ENCODE peak calls at places on chromosomes 13 and 19, in eight cellular contexts. One of them, this sample, is unnamed.

GRCh38 chr13:76879211-76879875 is 6.9 kb downstream of the KCTD12 start:
- DNase-seq in sciatic nerve: peak
- DNase-seq in NCI-H345: no peak
- DNase-seq in H54: peak
- DNase-seq in esophagus muscularis mucosa: no peak
- DNase-seq in nucleus accumbens: peak
- DNase-seq in SHP77: no peak
- DNase-seq in C1 segment of cervical spinal cord: peak
- DNase-seq in this sample: no peak

GRCh38 chr13:106318941-106319411 is 216.5 kb downstream of the EFNB2 start:
- DNase-seq in sciatic nerve: no peak
- DNase-seq in NCI-H345: no peak
- DNase-seq in H54: peak
- DNase-seq in esophagus muscularis mucosa: no peak
- DNase-seq in nucleus accumbens: no peak
- DNase-seq in SHP77: no peak
- DNase-seq in C1 segment of cervical spinal cord: no peak
- DNase-seq in this sample: no peak

GRCh38 chr13:108985166-108985565 is 355.8 kb downstream of the MYO16 start:
- DNase-seq in sciatic nerve: no peak
- DNase-seq in NCI-H345: no peak
- DNase-seq in H54: no peak
- DNase-seq in esophagus muscularis mucosa: no peak
- DNase-seq in nucleus accumbens: no peak
- DNase-seq in SHP77: no peak
- DNase-seq in C1 segment of cervical spinal cord: no peak
- DNase-seq in this sample: no peak

GRCh38 chr13:29361716-29362115 is 233.8 kb downstream of the SLC7A1 start:
- DNase-seq in sciatic nerve: no peak
- DNase-seq in NCI-H345: no peak
- DNase-seq in H54: no peak
- DNase-seq in esophagus muscularis mucosa: peak
- DNase-seq in nucleus accumbens: no peak
- DNase-seq in SHP77: no peak
- DNase-seq in C1 segment of cervical spinal cord: no peak
- DNase-seq in this sample: peak

GRCh38 chr19:1492474-1493006 is 1.6 kb downstream of the REEP6 start:
- DNase-seq in sciatic nerve: peak
- DNase-seq in NCI-H345: no peak
- DNase-seq in H54: no peak
- DNase-seq in esophagus muscularis mucosa: no peak
- DNase-seq in nucleus accumbens: no peak
- DNase-seq in SHP77: no peak
- DNase-seq in C1 segment of cervical spinal cord: no peak
- DNase-seq in this sample: no peak

GRCh38 chr13:45362939-45363338 is 22.0 kb upstream of the TPT1 start:
- DNase-seq in sciatic nerve: no peak
- DNase-seq in NCI-H345: no peak
- DNase-seq in H54: no peak
- DNase-seq in esophagus muscularis mucosa: no peak
- DNase-seq in nucleus accumbens: no peak
- DNase-seq in SHP77: no peak
- DNase-seq in C1 segment of cervical spinal cord: no peak
- DNase-seq in this sample: no peak

GRCh38 chr13:107275312-107275711 is 707.4 kb upstream of the ARGLU1 start:
- DNase-seq in sciatic nerve: no peak
- DNase-seq in NCI-H345: no peak
- DNase-seq in H54: no peak
- DNase-seq in esophagus muscularis mucosa: no peak
- DNase-seq in nucleus accumbens: no peak
- DNase-seq in SHP77: no peak
- DNase-seq in C1 segment of cervical spinal cord: no peak
- DNase-seq in this sample: no peak

GRCh38 chr13:97273341-97273831 is 51.3 kb downstream of the MBNL2 start:
- DNase-seq in sciatic nerve: no peak
- DNase-seq in NCI-H345: no peak
- DNase-seq in H54: no peak
- DNase-seq in esophagus muscularis mucosa: no peak
- DNase-seq in nucleus accumbens: no peak
- DNase-seq in SHP77: no peak
- DNase-seq in C1 segment of cervical spinal cord: no peak
- DNase-seq in this sample: no peak

GRCh38 chr19:2426661-2427322 is 594 bp downstream of the TIMM13 start:
- DNase-seq in sciatic nerve: peak
- DNase-seq in NCI-H345: peak
- DNase-seq in H54: peak
- DNase-seq in esophagus muscularis mucosa: no peak
- DNase-seq in nucleus accumbens: no peak
- DNase-seq in SHP77: peak
- DNase-seq in C1 segment of cervical spinal cord: no peak
- DNase-seq in this sample: no peak

GRCh38 chr13:74037762-74038161 is 96.4 kb downstream of the KLF12 start:
- DNase-seq in sciatic nerve: no peak
- DNase-seq in NCI-H345: no peak
- DNase-seq in H54: no peak
- DNase-seq in esophagus muscularis mucosa: no peak
- DNase-seq in nucleus accumbens: no peak
- DNase-seq in SHP77: no peak
- DNase-seq in C1 segment of cervical spinal cord: no peak
- DNase-seq in this sample: no peak

GRCh38 chr13:20128459-20128927 is 32.4 kb downstream of the GJA3 start:
- DNase-seq in sciatic nerve: no peak
- DNase-seq in NCI-H345: no peak
- DNase-seq in H54: no peak
- DNase-seq in esophagus muscularis mucosa: no peak
- DNase-seq in nucleus accumbens: no peak
- DNase-seq in SHP77: no peak
- DNase-seq in C1 segment of cervical spinal cord: no peak
- DNase-seq in this sample: no peak

GRCh38 chr13:70375718-70376117 is 267.5 kb upstream of the KLHL1 start:
- DNase-seq in sciatic nerve: no peak
- DNase-seq in NCI-H345: no peak
- DNase-seq in H54: no peak
- DNase-seq in esophagus muscularis mucosa: no peak
- DNase-seq in nucleus accumbens: no peak
- DNase-seq in SHP77: no peak
- DNase-seq in C1 segment of cervical spinal cord: no peak
- DNase-seq in this sample: no peak

GRCh38 chr13:94324409-94325147 is 154.9 kb downstream of the DCT start:
- DNase-seq in sciatic nerve: no peak
- DNase-seq in NCI-H345: no peak
- DNase-seq in H54: no peak
- DNase-seq in esophagus muscularis mucosa: peak
- DNase-seq in nucleus accumbens: no peak
- DNase-seq in SHP77: no peak
- DNase-seq in C1 segment of cervical spinal cord: no peak
- DNase-seq in this sample: no peak

GRCh38 chr19:7942981-7943443 is 454 bp downstream of the TIMM44 start:
- DNase-seq in sciatic nerve: no peak
- DNase-seq in NCI-H345: no peak
- DNase-seq in H54: no peak
- DNase-seq in esophagus muscularis mucosa: no peak
- DNase-seq in nucleus accumbens: no peak
- DNase-seq in SHP77: no peak
- DNase-seq in C1 segment of cervical spinal cord: no peak
- DNase-seq in this sample: no peak

GRCh38 chr19:10820173-10820572 is 15.8 kb downstream of the TMED1 start:
- DNase-seq in sciatic nerve: no peak
- DNase-seq in NCI-H345: no peak
- DNase-seq in H54: no peak
- DNase-seq in esophagus muscularis mucosa: no peak
- DNase-seq in nucleus accumbens: no peak
- DNase-seq in SHP77: no peak
- DNase-seq in C1 segment of cervical spinal cord: no peak
- DNase-seq in this sample: no peak

GRCh38 chr13:114109646-114110045 is 22.8 kb downstream of the RASA3 start:
- DNase-seq in sciatic nerve: peak
- DNase-seq in NCI-H345: peak
- DNase-seq in H54: no peak
- DNase-seq in esophagus muscularis mucosa: no peak
- DNase-seq in nucleus accumbens: no peak
- DNase-seq in SHP77: peak
- DNase-seq in C1 segment of cervical spinal cord: no peak
- DNase-seq in this sample: no peak

GRCh38 chr19:51470966-51471365 is 7.4 kb upstream of the CEACAM18 start:
- DNase-seq in sciatic nerve: no peak
- DNase-seq in NCI-H345: no peak
- DNase-seq in H54: no peak
- DNase-seq in esophagus muscularis mucosa: no peak
- DNase-seq in nucleus accumbens: no peak
- DNase-seq in SHP77: no peak
- DNase-seq in C1 segment of cervical spinal cord: no peak
- DNase-seq in this sample: no peak

GRCh38 chr13:40777166-40777956 is 6.4 kb upstream of the MRPS31 start:
- DNase-seq in sciatic nerve: no peak
- DNase-seq in NCI-H345: peak
- DNase-seq in H54: no peak
- DNase-seq in esophagus muscularis mucosa: no peak
- DNase-seq in nucleus accumbens: no peak
- DNase-seq in SHP77: peak
- DNase-seq in C1 segment of cervical spinal cord: no peak
- DNase-seq in this sample: no peak

GRCh38 chr19:40691421-40692211 is 1.2 kb upstream of the NUMBL start:
- DNase-seq in sciatic nerve: peak
- DNase-seq in NCI-H345: no peak
- DNase-seq in H54: no peak
- DNase-seq in esophagus muscularis mucosa: no peak
- DNase-seq in nucleus accumbens: no peak
- DNase-seq in SHP77: no peak
- DNase-seq in C1 segment of cervical spinal cord: no peak
- DNase-seq in this sample: no peak

GRCh38 chr19:38678217-38678890 is 30.9 kb downstream of the ACTN4 start:
- DNase-seq in sciatic nerve: no peak
- DNase-seq in NCI-H345: no peak
- DNase-seq in H54: no peak
- DNase-seq in esophagus muscularis mucosa: no peak
- DNase-seq in nucleus accumbens: no peak
- DNase-seq in SHP77: no peak
- DNase-seq in C1 segment of cervical spinal cord: no peak
- DNase-seq in this sample: no peak

GRCh38 chr19:49492573-49493411 is 3.4 kb upstream of the RPS11 start:
- DNase-seq in sciatic nerve: no peak
- DNase-seq in NCI-H345: no peak
- DNase-seq in H54: no peak
- DNase-seq in esophagus muscularis mucosa: no peak
- DNase-seq in nucleus accumbens: no peak
- DNase-seq in SHP77: no peak
- DNase-seq in C1 segment of cervical spinal cord: no peak
- DNase-seq in this sample: no peak

GRCh38 chr19:48539503-48540096 is 12.4 kb upstream of the SULT2B1 start:
- DNase-seq in sciatic nerve: no peak
- DNase-seq in NCI-H345: peak
- DNase-seq in H54: no peak
- DNase-seq in esophagus muscularis mucosa: no peak
- DNase-seq in nucleus accumbens: no peak
- DNase-seq in SHP77: peak
- DNase-seq in C1 segment of cervical spinal cord: no peak
- DNase-seq in this sample: no peak

GRCh38 chr13:25928941-25929505 is 122.8 kb downstream of the SHISA2 start:
- DNase-seq in sciatic nerve: no peak
- DNase-seq in NCI-H345: no peak
- DNase-seq in H54: no peak
- DNase-seq in esophagus muscularis mucosa: no peak
- DNase-seq in nucleus accumbens: no peak
- DNase-seq in SHP77: no peak
- DNase-seq in C1 segment of cervical spinal cord: no peak
- DNase-seq in this sample: no peak

GRCh38 chr19:15526408-15526807 is 18.1 kb downstream of the CYP4F22 start:
- DNase-seq in sciatic nerve: no peak
- DNase-seq in NCI-H345: no peak
- DNase-seq in H54: no peak
- DNase-seq in esophagus muscularis mucosa: no peak
- DNase-seq in nucleus accumbens: no peak
- DNase-seq in SHP77: no peak
- DNase-seq in C1 segment of cervical spinal cord: no peak
- DNase-seq in this sample: no peak

GRCh38 chr19:7926021-7926726 is at the start of gene CTXN1:
- DNase-seq in sciatic nerve: peak
- DNase-seq in NCI-H345: peak
- DNase-seq in H54: peak
- DNase-seq in esophagus muscularis mucosa: no peak
- DNase-seq in nucleus accumbens: peak
- DNase-seq in SHP77: peak
- DNase-seq in C1 segment of cervical spinal cord: no peak
- DNase-seq in this sample: no peak

GRCh38 chr19:47653856-47654255 is 44.9 kb downstream of the BICRA start:
- DNase-seq in sciatic nerve: no peak
- DNase-seq in NCI-H345: no peak
- DNase-seq in H54: no peak
- DNase-seq in esophagus muscularis mucosa: no peak
- DNase-seq in nucleus accumbens: no peak
- DNase-seq in SHP77: no peak
- DNase-seq in C1 segment of cervical spinal cord: no peak
- DNase-seq in this sample: no peak

GRCh38 chr13:113668491-113668971 is 1.5 kb downstream of the GRK1 start:
- DNase-seq in sciatic nerve: peak
- DNase-seq in NCI-H345: no peak
- DNase-seq in H54: no peak
- DNase-seq in esophagus muscularis mucosa: no peak
- DNase-seq in nucleus accumbens: no peak
- DNase-seq in SHP77: no peak
- DNase-seq in C1 segment of cervical spinal cord: no peak
- DNase-seq in this sample: no peak

GRCh38 chr13:48660356-48661076 is 6.8 kb downstream of the CYSLTR2 start:
- DNase-seq in sciatic nerve: no peak
- DNase-seq in NCI-H345: no peak
- DNase-seq in H54: no peak
- DNase-seq in esophagus muscularis mucosa: peak
- DNase-seq in nucleus accumbens: no peak
- DNase-seq in SHP77: no peak
- DNase-seq in C1 segment of cervical spinal cord: peak
- DNase-seq in this sample: no peak

GRCh38 chr19:5335593-5335992 is 5.0 kb downstream of the PTPRS start:
- DNase-seq in sciatic nerve: no peak
- DNase-seq in NCI-H345: no peak
- DNase-seq in H54: no peak
- DNase-seq in esophagus muscularis mucosa: no peak
- DNase-seq in nucleus accumbens: no peak
- DNase-seq in SHP77: no peak
- DNase-seq in C1 segment of cervical spinal cord: no peak
- DNase-seq in this sample: no peak

GRCh38 chr13:26529441-26529840 is 28.0 kb upstream of the WASF3 start:
- DNase-seq in sciatic nerve: no peak
- DNase-seq in NCI-H345: no peak
- DNase-seq in H54: peak
- DNase-seq in esophagus muscularis mucosa: no peak
- DNase-seq in nucleus accumbens: no peak
- DNase-seq in SHP77: no peak
- DNase-seq in C1 segment of cervical spinal cord: no peak
- DNase-seq in this sample: no peak

GRCh38 chr13:20414475-20415287 is 111.0 kb downstream of the CRYL1 start:
- DNase-seq in sciatic nerve: no peak
- DNase-seq in NCI-H345: no peak
- DNase-seq in H54: no peak
- DNase-seq in esophagus muscularis mucosa: no peak
- DNase-seq in nucleus accumbens: no peak
- DNase-seq in SHP77: no peak
- DNase-seq in C1 segment of cervical spinal cord: no peak
- DNase-seq in this sample: no peak

GRCh38 chr13:110265341-110265681 is 41.6 kb downstream of the COL4A1 start:
- DNase-seq in sciatic nerve: peak
- DNase-seq in NCI-H345: no peak
- DNase-seq in H54: no peak
- DNase-seq in esophagus muscularis mucosa: peak
- DNase-seq in nucleus accumbens: no peak
- DNase-seq in SHP77: no peak
- DNase-seq in C1 segment of cervical spinal cord: no peak
- DNase-seq in this sample: no peak

GRCh38 chr19:46297700-46298476 is 1.0 kb downstream of the HIF3A start:
- DNase-seq in sciatic nerve: peak
- DNase-seq in NCI-H345: peak
- DNase-seq in H54: no peak
- DNase-seq in esophagus muscularis mucosa: peak
- DNase-seq in nucleus accumbens: peak
- DNase-seq in SHP77: no peak
- DNase-seq in C1 segment of cervical spinal cord: peak
- DNase-seq in this sample: no peak

GRCh38 chr19:13209797-13210775 is 59.9 kb downstream of the IER2 start:
- DNase-seq in sciatic nerve: no peak
- DNase-seq in NCI-H345: no peak
- DNase-seq in H54: no peak
- DNase-seq in esophagus muscularis mucosa: no peak
- DNase-seq in nucleus accumbens: no peak
- DNase-seq in SHP77: no peak
- DNase-seq in C1 segment of cervical spinal cord: no peak
- DNase-seq in this sample: no peak